ENCODE peak calls at places on chromosomes 1 and 21, in four cellular contexts. T is uterus, F is pancreas, A is dorsolateral prefrontal cortex. B is an unnamed sample.
A peak's percentile ranks its signal among the peaks of the same experiment; 100 is the strongest.

GRCh38 chr1:159163609-159164008 is 7.8 kb upstream of the CADM3 start:
- DNase-seq in T (no peak), F (no peak), A (no peak), B (peak; percentile 31)

GRCh38 chr1:19203440-19203839 is 6.6 kb downstream of the UBR4 start:
- DNase-seq in T (no peak), F (peak; percentile 36), A (no peak), B (peak; percentile 34)

GRCh38 chr1:177255411-177255810 is 84.7 kb downstream of the BRINP2 start:
- DNase-seq in T (no peak), F (no peak), A (no peak), B (no peak)

GRCh38 chr1:192776998-192777397 is 31.8 kb upstream of the RGS2 start:
- DNase-seq in T (no peak), F (no peak), A (no peak), B (no peak)

GRCh38 chr21:45455321-45456013 is 50.5 kb downstream of the COL18A1 start:
- DNase-seq in T (no peak), F (no peak), A (no peak), B (peak; percentile 72)

GRCh38 chr1:165527251-165527650 is 16.5 kb upstream of the LRRC52 start:
- DNase-seq in T (no peak), F (no peak), A (no peak), B (no peak)

GRCh38 chr1:199272690-199273089 is 633.9 kb downstream of the PTPRC start:
- DNase-seq in T (no peak), F (peak; percentile 61), A (no peak), B (peak; percentile 96)

GRCh38 chr1:203040518-203041275 is 14.4 kb downstream of the PPFIA4 start:
- DNase-seq in T (no peak), F (no peak), A (no peak), B (no peak)

GRCh38 chr21:37139902-37140301 is 66.8 kb downstream of the TTC3 start:
- DNase-seq in T (no peak), F (no peak), A (no peak), B (peak; percentile 15)

GRCh38 chr1:74620242-74620641 is 53.4 kb downstream of the ERICH3 start:
- DNase-seq in T (no peak), F (no peak), A (no peak), B (no peak)

GRCh38 chr1:228372183-228373003 is 34.2 kb downstream of the TRIM11 start:
- DNase-seq in T (no peak), F (peak; percentile 45), A (no peak), B (no peak)

GRCh38 chr1:107879338-107879737 is 85.6 kb downstream of the VAV3 start:
- DNase-seq in T (no peak), F (no peak), A (no peak), B (peak; percentile 41)

GRCh38 chr1:27612718-27613117 is 8.8 kb upstream of the AHDC1 start:
- DNase-seq in T (no peak), F (no peak), A (no peak), B (no peak)

GRCh38 chr1:172286629-172287076 is 133.8 kb upstream of the C1orf105 start:
- DNase-seq in T (peak; percentile 47), F (peak; percentile 40), A (no peak), B (no peak)

GRCh38 chr1:62462370-62462769 is 25.5 kb downstream of the USP1 start:
- DNase-seq in T (no peak), F (no peak), A (no peak), B (no peak)

GRCh38 chr1:152774875-152775274 is at the start of gene LCE1F:
- DNase-seq in T (no peak), F (no peak), A (no peak), B (no peak)

GRCh38 chr1:233386336-233386735 is 58.8 kb downstream of the MAP3K21 start:
- DNase-seq in T (no peak), F (no peak), A (no peak), B (no peak)

GRCh38 chr1:196997428-196997827 is 20.1 kb downstream of the CFHR5 start:
- DNase-seq in T (no peak), F (no peak), A (no peak), B (peak; percentile 89)

GRCh38 chr1:184088037-184088436 is 36.5 kb downstream of the TSEN15 start:
- DNase-seq in T (no peak), F (no peak), A (no peak), B (no peak)

GRCh38 chr1:153277852-153278251 is 18.4 kb downstream of the LORICRIN start:
- DNase-seq in T (no peak), F (no peak), A (no peak), B (no peak)

GRCh38 chr1:66824771-66825170 is 23.7 kb upstream of the INSL5 start:
- DNase-seq in T (no peak), F (no peak), A (no peak), B (no peak)

GRCh38 chr1:235102993-235103411 is 25.6 kb downstream of the TOMM20 start:
- DNase-seq in T (peak; percentile 46), F (no peak), A (peak; percentile 64), B (no peak)

GRCh38 chr1:245118806-245119205 is 36.0 kb upstream of the KIF26B start:
- DNase-seq in T (no peak), F (no peak), A (no peak), B (no peak)

GRCh38 chr1:229970714-229971113 is 96.3 kb upstream of the GALNT2 start:
- DNase-seq in T (no peak), F (no peak), A (no peak), B (no peak)

GRCh38 chr1:37478890-37479254 is 4.5 kb downstream of the ZC3H12A start:
- DNase-seq in T (no peak), F (peak; percentile 34), A (no peak), B (no peak)

GRCh38 chr1:218397752-218398339 is 52.7 kb downstream of the TGFB2 start:
- DNase-seq in T (no peak), F (peak; percentile 43), A (no peak), B (peak; percentile 36)

GRCh38 chr1:53128401-53128800 is 14.0 kb downstream of the SLC1A7 start:
- DNase-seq in T (no peak), F (no peak), A (peak; percentile 24), B (no peak)

GRCh38 chr1:246682231-246682895 is 41.8 kb upstream of the SCCPDH start:
- DNase-seq in T (no peak), F (no peak), A (no peak), B (no peak)

GRCh38 chr1:118945460-118945859 is 42.7 kb downstream of the TBX15 start:
- DNase-seq in T (no peak), F (no peak), A (no peak), B (no peak)

GRCh38 chr1:227794813-227795183 is 20.7 kb upstream of the PRSS38 start:
- DNase-seq in T (no peak), F (no peak), A (no peak), B (no peak)

GRCh38 chr1:7743346-7743745 is 27.8 kb upstream of the VAMP3 start:
- DNase-seq in T (no peak), F (no peak), A (no peak), B (no peak)

GRCh38 chr1:222798111-222798510 is 16.7 kb upstream of the DISP1 start:
- DNase-seq in T (no peak), F (no peak), A (no peak), B (no peak)

DNA sequence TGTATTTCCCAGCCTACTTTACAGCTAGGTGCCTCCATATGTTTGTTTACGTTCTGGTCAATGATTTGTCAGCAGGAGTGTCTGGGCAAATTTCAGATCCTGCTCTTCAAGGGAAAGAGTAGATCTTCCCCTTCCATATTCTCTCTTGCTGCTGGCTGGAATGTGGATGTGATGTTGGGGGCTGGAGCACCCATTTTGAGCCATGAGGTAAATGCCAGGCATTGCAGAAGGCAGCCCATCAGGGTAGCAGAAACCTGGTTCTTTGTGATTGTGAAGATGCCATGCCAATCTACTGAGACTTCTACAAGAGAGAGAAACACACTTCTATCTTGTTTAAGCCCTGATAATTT is 25.1 kb downstream of the RUNX1 start:
- DNase-seq in T (no peak), F (no peak), A (no peak), B (no peak)
- H3K4me3 ChIP-seq in T (no peak overlapping the region), F (no peak overlapping the region), A (no peak overlapping the region), B (no peak overlapping the region)

GRCh38 chr1:161020573-161021167 is at the start of gene F11R:
- DNase-seq in T (peak; percentile 20), F (peak; percentile 55), A (no peak), B (peak; percentile 81)

GRCh38 chr1:161018631-161018930 is 2.4 kb downstream of the F11R start:
- DNase-seq in T (no peak), F (no peak), A (no peak), B (no peak)

GRCh38 chr1:161019767-161020572 is 982 bp downstream of the F11R start:
- DNase-seq in T (no peak), F (no peak), A (no peak), B (no peak)

GRCh38 chr1:161021959-161022332 is 994 bp upstream of the F11R start:
- DNase-seq in T (no peak), F (no peak), A (no peak), B (no peak)

DNA sequence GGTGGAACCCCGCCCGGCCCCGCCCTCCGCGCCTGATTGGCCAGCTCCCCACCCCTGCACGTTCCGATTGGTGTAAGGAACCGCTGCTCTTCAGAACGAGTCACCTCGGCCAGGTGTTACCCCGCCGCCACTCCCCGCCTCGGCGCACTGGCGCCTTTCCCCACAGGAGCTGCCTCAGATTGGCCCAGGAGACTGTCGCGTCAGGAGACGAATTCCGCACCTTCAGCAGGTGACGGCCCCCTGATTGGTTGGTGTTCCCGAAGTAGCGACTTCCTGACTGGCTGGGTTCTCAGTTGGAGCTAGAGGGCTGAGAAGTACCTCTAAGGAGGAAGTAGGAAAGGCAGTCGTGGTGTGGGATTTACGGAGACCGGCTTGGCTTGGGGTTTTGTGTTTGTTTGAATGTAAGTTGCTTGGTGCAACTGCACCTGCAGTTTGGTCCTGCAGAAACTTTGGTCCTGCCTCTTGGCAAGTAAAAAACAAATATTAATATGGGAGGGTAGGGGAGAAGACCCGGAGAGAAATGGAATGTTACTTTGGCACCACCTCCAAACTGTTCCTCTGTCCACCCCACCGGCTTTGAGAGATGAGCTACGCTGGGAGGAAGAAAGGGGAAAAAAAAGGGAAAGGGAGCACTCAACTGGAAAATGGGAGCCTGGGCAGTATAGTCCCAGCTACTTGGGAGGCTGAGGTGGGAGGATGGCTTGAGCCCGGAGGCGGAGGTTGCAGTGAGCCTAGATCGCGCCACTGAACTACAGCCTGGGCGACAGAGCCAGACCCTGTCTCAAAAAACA is 411 bp upstream of the F11R start:
- DNase-seq in T (peak; percentile 37), F (peak; percentile 99), A (peak; percentile 75), B (peak; percentile 58)
- H3K27ac ChIP-seq in T (no peak overlapping the region), F (peak overlapping the region; percentile 89), A (peak overlapping the region; percentile 63), B (peak overlapping the region; percentile 80)

GRCh38 chr21:43866233-43866632 is 1.2 kb downstream of the AGPAT3 start:
- DNase-seq in T (peak; percentile 62), F (no peak), A (peak; percentile 46), B (peak; percentile 56)

GRCh38 chr21:43867936-43868335 is 2.9 kb downstream of the AGPAT3 start:
- DNase-seq in T (no peak), F (no peak), A (no peak), B (no peak)

GRCh38 chr21:43866659-43867331 is 1.8 kb downstream of the AGPAT3 start:
- DNase-seq in T (no peak), F (peak; percentile 57), A (peak; percentile 8), B (no peak)

GRCh38 chr21:43868461-43868860 is 3.4 kb downstream of the AGPAT3 start:
- DNase-seq in T (no peak), F (no peak), A (no peak), B (no peak)

DNA sequence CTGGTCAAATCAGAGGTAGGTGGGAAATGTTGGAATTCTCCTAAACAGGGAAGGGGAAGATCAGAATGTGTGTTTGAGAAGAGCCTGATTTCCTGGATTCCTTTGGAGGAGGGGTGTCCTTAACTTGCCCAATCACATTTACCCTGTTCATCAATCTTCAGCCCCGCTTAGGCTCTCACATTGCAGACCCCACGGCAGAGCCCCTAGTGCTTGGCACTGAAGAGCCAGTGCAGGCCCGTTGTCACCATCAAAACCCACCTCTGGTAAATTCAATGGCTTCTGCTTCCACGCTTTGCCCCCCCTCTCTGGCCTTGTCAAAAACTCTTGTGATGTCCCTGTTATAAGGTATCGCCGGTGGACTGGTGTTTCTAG is 2.3 kb downstream of the AGPAT3 start:
- DNase-seq in T (no peak), F (no peak), A (peak; percentile 7), B (no peak)
- H3K4me3 ChIP-seq in T (no peak overlapping the region), F (no peak overlapping the region), A (peak overlapping the region; percentile 82), B (no peak overlapping the region)

GRCh38 chr1:208166340-208167138 is 77.6 kb downstream of the PLXNA2 start:
- DNase-seq in T (no peak), F (no peak), A (no peak), B (no peak)
- H3K27ac ChIP-seq in T (no peak overlapping the region), F (no peak overlapping the region), A (no peak overlapping the region), B (no peak overlapping the region)

B was measured in cardiac muscle cell.